ENCODE peak calls at places on chromosomes 13 and 19, in nine cellular contexts. E is brain microvascular endothelial cell, X is lung, O is heart right ventricle, M is breast epithelium, Y is mesendoderm, U is upper lobe of right lung, K is left lung, Z is PC-3. S is an unnamed sample.

GRCh38 chr19:19471682-19472081 is 43.7 kb downstream of the TSSK6 start:
- DNase-seq in Y (no peak), K (peak; percentile 24), M (no peak), O (no peak), Z (no peak), E (no peak), U (no peak), X (no peak), S (no peak)

GRCh38 chr19:5961969-5962945 is 15.7 kb downstream of the RANBP3 start:
- DNase-seq in K (no peak), M (peak; percentile 64), X (peak; percentile 76), E (peak; percentile 62), Y (no peak), U (peak; percentile 79), Z (peak; percentile 74), O (no peak), S (peak; percentile 63)

GRCh38 chr13:113854238-113855011 is 9.5 kb downstream of the GAS6 start:
- DNase-seq in K (peak; percentile 68), M (peak; percentile 43), U (no peak), Z (no peak), X (no peak), E (no peak), O (no peak), Y (no peak), S (no peak)

GRCh38 chr13:30450066-30450465 is 15.7 kb downstream of the HMGB1 start:
- DNase-seq in E (no peak), X (no peak), Z (no peak), K (no peak), U (no peak), Y (no peak), O (no peak), M (no peak), S (no peak)

GRCh38 chr13:46675016-46675415 is 121.9 kb downstream of the ESD start:
- DNase-seq in E (no peak), O (no peak), K (no peak), M (no peak), Z (no peak), U (no peak), X (no peak), Y (no peak), S (no peak)

GRCh38 chr19:47542030-47542475 is 27.2 kb upstream of the NAPA start:
- DNase-seq in Z (no peak), X (no peak), U (no peak), O (no peak), M (no peak), K (no peak), Y (no peak), E (peak; percentile 56), S (no peak)

GRCh38 chr19:46021531-46022041 is 1.3 kb downstream of the PGLYRP1 start:
- DNase-seq in K (peak; percentile 67), M (no peak), Z (no peak), O (no peak), X (no peak), E (no peak), U (no peak), Y (peak; percentile 16), S (no peak)

GRCh38 chr13:99064624-99065249 is 86.9 kb upstream of the DOCK9 start:
- DNase-seq in E (no peak), M (no peak), U (no peak), Y (no peak), X (no peak), K (no peak), Z (no peak), O (no peak), S (no peak)

GRCh38 chr13:39051157-39051556 is 12.9 kb downstream of the NHLRC3 start:
- DNase-seq in U (no peak), Z (peak; percentile 52), X (no peak), M (no peak), O (no peak), E (no peak), K (no peak), Y (peak; percentile 52), S (no peak)

GRCh38 chr13:29428310-29428991 is 167.0 kb downstream of the SLC7A1 start:
- DNase-seq in Z (no peak), K (no peak), E (no peak), U (no peak), Y (peak; percentile 88), X (no peak), O (peak; percentile 53), M (no peak), S (no peak)

DNA sequence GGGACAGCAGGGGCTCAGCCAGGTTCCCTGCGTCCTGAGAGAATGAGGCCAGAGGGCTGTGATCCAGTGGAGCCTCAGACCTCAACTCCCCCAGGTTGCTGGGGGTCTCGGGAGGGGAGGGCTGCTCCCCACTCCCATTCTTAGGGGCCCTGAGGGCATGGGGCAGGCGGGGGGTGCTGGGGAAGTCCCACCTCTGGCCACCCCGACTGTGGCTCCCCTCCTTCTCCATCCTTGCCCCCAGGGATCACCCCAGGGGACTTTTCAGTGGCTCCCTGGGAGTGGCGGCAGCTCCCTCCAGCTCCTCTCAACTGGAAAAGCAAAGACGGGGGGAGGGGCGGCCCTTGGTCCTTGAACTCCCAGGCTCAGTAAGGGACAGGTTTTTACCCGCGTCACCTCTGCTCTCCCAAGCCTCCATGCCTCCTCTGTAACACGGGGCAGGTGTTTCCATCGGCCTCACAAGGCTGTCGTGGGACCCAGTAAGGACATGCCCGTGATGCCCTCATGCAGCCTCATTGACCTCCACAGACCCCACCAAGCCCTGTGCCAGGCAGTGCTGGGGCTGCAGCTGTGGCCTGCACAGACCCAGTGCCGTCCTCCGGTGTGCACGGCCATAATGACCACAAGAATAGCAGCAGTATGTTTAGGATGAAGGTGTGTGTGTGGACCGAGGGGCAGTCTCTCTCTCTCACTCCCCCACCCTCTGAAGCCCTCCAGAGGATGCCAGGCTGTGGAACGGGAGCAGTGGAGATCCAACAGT is 11.6 kb upstream of the TOMM40 start:
- DNase-seq in K (no peak), E (no peak), X (no peak), O (no peak), U (no peak), M (no peak), Y (no peak), Z (no peak), S (no peak)
- H3K27ac ChIP-seq in K (no peak overlapping the region), E (no peak overlapping the region), X (no peak overlapping the region), O (no peak overlapping the region), U (no peak overlapping the region), M (peak overlapping the region; percentile 23), Y (no peak overlapping the region), Z (no peak overlapping the region), S (no peak overlapping the region)

DNA sequence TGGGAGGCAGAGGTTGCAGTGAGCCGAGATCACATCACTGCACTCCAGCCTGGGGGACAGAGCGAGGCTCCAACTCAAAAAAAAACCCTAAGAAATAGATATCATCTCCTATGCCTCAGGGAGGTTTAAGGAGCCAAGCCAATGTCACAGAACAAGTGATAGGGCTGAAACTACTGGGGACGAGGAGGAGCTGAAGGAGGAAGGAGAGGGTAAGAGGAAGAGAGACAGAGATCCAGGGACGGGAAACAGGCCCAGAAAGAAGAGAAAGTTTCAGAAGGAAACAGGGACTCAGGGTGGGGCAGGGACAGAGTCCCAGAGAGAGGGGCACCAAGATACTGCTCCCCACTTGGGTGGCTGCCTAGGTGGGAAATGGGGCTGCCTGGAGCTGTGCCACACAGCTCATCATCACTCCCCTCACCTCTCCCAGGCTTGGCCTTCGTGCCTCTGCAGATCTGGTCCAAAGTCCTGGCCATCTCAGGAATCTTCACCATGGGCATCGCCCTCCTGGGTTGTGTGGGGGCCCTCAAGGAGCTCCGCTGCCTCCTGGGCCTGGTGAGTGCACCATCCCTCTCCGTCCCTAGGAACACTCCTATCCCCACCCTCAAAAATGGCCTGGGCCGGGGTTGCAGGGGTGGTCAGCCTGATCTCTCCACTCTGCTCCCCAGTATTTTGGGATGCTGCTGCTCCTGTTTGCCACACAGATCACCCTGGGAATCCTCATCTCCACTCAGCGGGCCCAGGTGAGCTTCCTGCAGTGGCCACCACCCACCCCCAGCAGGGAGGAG is 1.5 kb downstream of the CD37 start:
- DNase-seq in U (peak; percentile 51), O (no peak), Z (no peak), X (no peak), Y (no peak), K (no peak), E (no peak), M (peak; percentile 40), S (no peak)
- H3K4me3 ChIP-seq in U (peak overlapping the region; percentile 46), O (no peak overlapping the region), Z (no peak overlapping the region), X (no peak overlapping the region), Y (no peak overlapping the region), K (peak overlapping the region; percentile 62), E (no peak overlapping the region), M (no peak overlapping the region), S (no peak overlapping the region)

GRCh38 chr13:108215428-108215827 is at the start of gene LIG4:
- DNase-seq in E (peak; percentile 86), Y (peak; percentile 98), K (peak; percentile 99), Z (peak; percentile 89), M (peak; percentile 83), O (peak; percentile 93), U (peak; percentile 97), X (peak; percentile 92), S (peak; percentile 91)

GRCh38 chr13:108214511-108215383 is 589 bp downstream of the LIG4 start:
- DNase-seq in Y (peak; percentile 83), M (no peak), Z (peak; percentile 19), U (peak; percentile 66), O (peak; percentile 17), E (no peak), X (no peak), K (peak; percentile 55), S (no peak)

GRCh38 chr13:108218044-108218974 is at the start of gene ABHD13:
- DNase-seq in X (peak; percentile 91), O (peak; percentile 93), K (peak; percentile 96), U (peak; percentile 96), Z (peak; percentile 95), E (peak; percentile 85), Y (peak; percentile 96), M (peak; percentile 86), S (peak; percentile 85)

GRCh38 chr13:108212901-108213300 is 2.4 kb downstream of the LIG4 start:
- DNase-seq in M (no peak), K (no peak), E (no peak), X (no peak), O (no peak), Z (no peak), U (no peak), Y (no peak), S (no peak)

GRCh38 chr13:108213946-108214345 is 1.4 kb downstream of the LIG4 start:
- DNase-seq in M (no peak), O (no peak), Y (no peak), E (no peak), U (no peak), X (no peak), Z (peak; percentile 49), K (no peak), S (no peak)
- H3K27ac ChIP-seq in M (no peak overlapping the region), O (no peak overlapping the region), Y (no peak overlapping the region), E (no peak overlapping the region), U (peak overlapping the region; percentile 65), X (peak overlapping the region; percentile 30), Z (no peak overlapping the region), K (peak overlapping the region; percentile 69), S (no peak overlapping the region)

DNA sequence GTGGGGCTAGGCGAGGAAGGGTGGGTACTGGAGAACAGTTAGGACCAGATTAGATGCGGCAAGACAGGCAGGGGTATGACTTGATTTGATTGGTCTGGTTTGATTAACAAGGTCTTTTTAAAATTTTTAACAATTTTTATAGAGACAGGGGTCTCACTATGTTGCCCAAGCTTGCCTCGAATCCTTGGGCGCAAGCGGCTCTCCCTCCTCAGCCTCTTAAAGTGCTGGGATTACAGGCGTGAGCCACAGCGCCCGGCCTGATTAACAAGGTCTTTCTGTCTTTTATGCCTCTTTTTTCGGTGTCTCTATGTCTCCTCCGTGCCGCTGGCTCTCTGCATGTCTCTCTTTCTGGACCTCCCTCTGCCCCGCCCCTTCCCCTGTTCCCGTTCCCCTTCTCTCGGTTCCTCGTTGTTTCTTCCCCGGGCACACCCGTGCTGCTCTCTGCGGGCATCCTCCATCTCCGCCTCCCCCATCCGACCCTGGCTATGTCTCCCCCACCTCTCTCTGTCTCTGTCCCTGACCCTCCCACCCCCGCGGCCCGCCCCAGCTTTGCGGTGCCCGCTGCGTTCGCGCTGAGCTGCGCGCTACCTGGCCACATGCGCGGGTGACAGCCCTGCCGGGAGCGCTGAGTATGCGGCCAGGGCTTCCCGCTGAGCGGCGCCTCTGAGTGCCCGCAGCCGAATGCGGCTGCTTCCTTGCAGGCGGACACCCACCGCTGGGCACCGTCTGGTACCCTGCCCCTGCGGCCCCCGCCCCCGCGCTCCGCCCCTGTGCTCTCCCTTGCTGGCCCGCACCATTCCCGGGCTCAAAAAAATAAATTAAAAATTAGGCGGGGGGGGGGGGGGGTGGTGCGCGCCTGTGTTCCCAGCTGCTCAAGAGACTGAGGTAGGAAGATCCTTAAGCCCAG is 8.1 kb upstream of the SDHAF1 start:
- DNase-seq in O (peak; percentile 35), U (no peak), K (no peak), E (no peak), Z (no peak), M (no peak), Y (peak; percentile 59), X (peak; percentile 39), S (no peak)
- H3K4me3 ChIP-seq in O (peak overlapping the region; percentile 24), U (peak overlapping the region; percentile 35), K (peak overlapping the region; percentile 35), E (peak overlapping the region; percentile 20), Z (no peak overlapping the region), M (peak overlapping the region; percentile 49), Y (no peak overlapping the region), X (no peak overlapping the region), S (peak overlapping the region; percentile 34)